ENCODE peak calls at places on chromosome 13, in seven cellular contexts. Z, M, D, N, V, W and Y are unnamed samples.
A peak's percentile ranks its signal among the peaks of the same experiment; 100 is the strongest.

GRCh38 chr13:77784531-77784930 is 87.0 kb downstream of the SLAIN1 start:
- DNase-seq in Z (peak; percentile 62), M (no peak), D (no peak), N (no peak), V (no peak), W (no peak), Y (no peak)

GRCh38 chr13:108269601-108270328 is at the start of gene TNFSF13B:
- DNase-seq in Z (peak; percentile 62), M (no peak), D (no peak), N (peak; percentile 71), V (peak; percentile 11), W (no peak), Y (peak; percentile 23)

GRCh38 chr13:100533588-100534041 is 55.0 kb downstream of the GGACT start:
- DNase-seq in Z (no peak), M (no peak), D (no peak), N (no peak), V (no peak), W (no peak), Y (peak; percentile 27)

GRCh38 chr13:112496166-112496565 is 91.8 kb downstream of the TUBGCP3 start:
- DNase-seq in Z (no peak), M (no peak), D (no peak), N (no peak), V (no peak), W (no peak), Y (no peak)

GRCh38 chr13:32136061-32136460 is 104.5 kb downstream of the FRY start:
- DNase-seq in Z (no peak), M (no peak), D (no peak), N (no peak), V (no peak), W (no peak), Y (no peak)

GRCh38 chr13:50627111-50627510 is 216.4 kb downstream of the DLEU7 start:
- DNase-seq in Z (no peak), M (no peak), D (no peak), N (no peak), V (no peak), W (no peak), Y (no peak)

GRCh38 chr13:80276371-80277289 is 64.3 kb downstream of the SPRY2 start:
- DNase-seq in Z (peak; percentile 95), M (no peak), D (peak; percentile 9), N (no peak), V (peak; percentile 38), W (no peak), Y (no peak)

GRCh38 chr13:19665427-19665859 is 32.0 kb downstream of the MPHOSPH8 start:
- DNase-seq in Z (no peak), M (no peak), D (no peak), N (no peak), V (no peak), W (no peak), Y (no peak)

GRCh38 chr13:105329359-105329758 is 1206.1 kb downstream of the EFNB2 start:
- DNase-seq in Z (no peak), M (no peak), D (no peak), N (no peak), V (no peak), W (no peak), Y (no peak)

GRCh38 chr13:113883314-113883811 is 19.5 kb upstream of the GAS6 start:
- DNase-seq in Z (no peak), M (no peak), D (no peak), N (no peak), V (no peak), W (no peak), Y (no peak)

GRCh38 chr13:33218020-33218419 is 67.5 kb downstream of the STARD13 start:
- DNase-seq in Z (no peak), M (no peak), D (no peak), N (peak; percentile 48), V (no peak), W (no peak), Y (no peak)

GRCh38 chr13:94722596-94722995 is 10.3 kb upstream of the SOX21 start:
- DNase-seq in Z (no peak), M (no peak), D (no peak), N (no peak), V (no peak), W (no peak), Y (no peak)

GRCh38 chr13:44193731-44194130 is 179.9 kb upstream of the SERP2 start:
- DNase-seq in Z (no peak), M (no peak), D (no peak), N (no peak), V (no peak), W (no peak), Y (no peak)

GRCh38 chr13:74090869-74091605 is 43.2 kb downstream of the KLF12 start:
- DNase-seq in Z (no peak), M (no peak), D (no peak), N (peak; percentile 17), V (no peak), W (no peak), Y (no peak)

GRCh38 chr13:67273001-67273400 is 42.9 kb upstream of the PCDH9 start:
- DNase-seq in Z (no peak), M (no peak), D (no peak), N (no peak), V (no peak), W (no peak), Y (no peak)

GRCh38 chr13:36038785-36039415 is 92.3 kb downstream of the DCLK1 start:
- DNase-seq in Z (no peak), M (no peak), D (no peak), N (no peak), V (no peak), W (no peak), Y (no peak)

GRCh38 chr13:79723462-79724116 is 242.6 kb downstream of the NDFIP2 start:
- DNase-seq in Z (no peak), M (no peak), D (no peak), N (peak; percentile 23), V (peak; percentile 23), W (no peak), Y (peak; percentile 34)

GRCh38 chr13:95573226-95573625 is 20.7 kb downstream of the CLDN10 start:
- DNase-seq in Z (no peak), M (no peak), D (no peak), N (no peak), V (no peak), W (no peak), Y (no peak)

GRCh38 chr13:60398949-60399589 is 2.0 kb downstream of the TDRD3 start:
- DNase-seq in Z (no peak), M (no peak), D (no peak), N (peak; percentile 31), V (no peak), W (no peak), Y (peak; percentile 32)

GRCh38 chr13:49667773-49668172 is 23.5 kb downstream of the EBPL start:
- DNase-seq in Z (no peak), M (no peak), D (no peak), N (no peak), V (no peak), W (no peak), Y (no peak)

GRCh38 chr13:76667551-76667950 is 218.7 kb downstream of the KCTD12 start:
- DNase-seq in Z (peak; percentile 25), M (no peak), D (peak; percentile 22), N (peak; percentile 4), V (peak; percentile 32), W (no peak), Y (peak; percentile 21)

GRCh38 chr13:101596803-101597202 is 144.3 kb downstream of the ITGBL1 start:
- DNase-seq in Z (no peak), M (no peak), D (no peak), N (no peak), V (no peak), W (no peak), Y (no peak)

GRCh38 chr13:101590479-101590878 is 138.0 kb downstream of the ITGBL1 start:
- DNase-seq in Z (no peak), M (no peak), D (no peak), N (no peak), V (no peak), W (no peak), Y (no peak)

GRCh38 chr13:101594936-101595335 is 142.5 kb downstream of the ITGBL1 start:
- DNase-seq in Z (no peak), M (no peak), D (no peak), N (no peak), V (no peak), W (no peak), Y (no peak)
- H3K36me3 ChIP-seq in Z (no peaks in the 10 kb centered on the region), M (no peaks in the 10 kb centered on the region), D (no peaks in the 10 kb centered on the region), N (no peaks in the 10 kb centered on the region), V (no peaks in the 10 kb centered on the region), W (no peaks in the 10 kb centered on the region), Y (no peaks in the 10 kb centered on the region)

DNA sequence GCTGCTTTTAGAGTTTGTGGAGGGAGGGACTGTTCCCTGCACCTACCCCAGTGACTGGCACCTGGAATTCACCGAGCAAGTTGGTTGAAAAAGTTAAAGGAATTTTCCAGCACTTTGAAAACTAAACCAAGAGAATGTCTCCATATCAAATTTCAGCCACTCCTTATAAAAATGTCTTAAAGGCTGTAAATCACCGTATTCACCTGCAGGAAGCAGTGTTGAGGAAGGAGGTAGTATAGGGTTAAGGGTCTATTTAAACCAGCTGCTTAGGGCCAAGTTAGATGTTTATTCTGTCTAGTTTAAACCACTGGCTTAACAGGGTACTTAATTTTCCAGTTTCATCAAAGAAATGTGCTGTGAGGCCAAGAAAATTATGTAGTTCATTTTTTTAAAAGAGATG is 3.8 kb upstream of the RAB20 start:
- DNase-seq in Z (no peak), M (no peak), D (no peak), N (peak; percentile 57), V (no peak), W (no peak), Y (no peak)
- H3K27ac ChIP-seq in Z (no peak overlapping the region), M (no peak overlapping the region), D (no peak overlapping the region), N (no peak overlapping the region), V (no peak overlapping the region), W (no peak overlapping the region), Y (no peak overlapping the region)

GRCh38 chr13:24356270-24356669 is 46.9 kb downstream of the C1QTNF9 start:
- DNase-seq in Z (no peak), M (no peak), D (no peak), N (no peak), V (no peak), W (no peak), Y (no peak)

GRCh38 chr13:24353736-24354135 is 44.4 kb downstream of the C1QTNF9 start:
- DNase-seq in Z (no peak), M (no peak), D (no peak), N (no peak), V (no peak), W (no peak), Y (no peak)

GRCh38 chr13:24355103-24355502 is 45.7 kb downstream of the C1QTNF9 start:
- DNase-seq in Z (no peak), M (no peak), D (no peak), N (no peak), V (no peak), W (no peak), Y (no peak)

GRCh38 chr13:24357756-24358155 is 48.4 kb downstream of the C1QTNF9 start:
- DNase-seq in Z (no peak), M (no peak), D (no peak), N (no peak), V (no peak), W (no peak), Y (no peak)

GRCh38 chr13:24356837-24357236 is 47.5 kb downstream of the C1QTNF9 start:
- DNase-seq in Z (no peak), M (no peak), D (no peak), N (no peak), V (no peak), W (no peak), Y (no peak)
- H3K4me3 ChIP-seq in Z (no peak overlapping the region), M (no peak overlapping the region), D (no peak overlapping the region), N (no peak overlapping the region), V (no peak overlapping the region), W (no peak overlapping the region), Y (no peak overlapping the region)

DNA sequence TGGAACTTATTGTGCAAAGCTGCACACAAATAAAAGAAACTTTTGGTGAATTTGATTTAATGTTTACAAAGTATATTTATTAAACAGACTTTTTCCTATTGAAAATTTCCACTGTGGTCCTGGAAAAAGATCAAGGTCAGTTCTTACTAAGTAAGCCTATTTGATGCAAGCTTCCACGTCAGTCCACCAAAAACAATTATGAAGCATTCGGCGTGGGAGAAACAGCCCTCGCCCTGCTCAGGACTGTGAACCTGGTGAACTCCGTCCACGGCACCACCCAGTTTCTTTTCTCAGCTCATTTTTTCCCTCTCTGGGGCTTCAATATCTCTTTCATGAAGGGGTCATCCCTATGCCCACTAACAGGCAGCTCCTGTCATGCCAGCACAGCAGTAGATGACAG is 149.8 kb downstream of the EFNB2 start:
- DNase-seq in Z (no peak), M (no peak), D (no peak), N (no peak), V (no peak), W (no peak), Y (no peak)
- H3K36me3 ChIP-seq in Z (no peaks in the 10 kb centered on the region), M (no peaks in the 10 kb centered on the region), D (no peaks in the 10 kb centered on the region), N (no peaks in the 10 kb centered on the region), V (no peaks in the 10 kb centered on the region), W (no peaks in the 10 kb centered on the region), Y (no peaks in the 10 kb centered on the region)